ENCODE peak calls at places on chromosomes 7 and 10, in ten cellular contexts. Z, Q, Y, R, H, U, L, A, J and E are unnamed samples.

GRCh38 chr10:89481662-89482061 is 53.7 kb downstream of the SLC16A12 start:
- DNase-seq in Z (no peak), Q (no peak), Y (no peak), R (no peak), H (no peak), U (no peak), L (no peak), A (peak; percentile 97), J (no peak), E (peak; percentile 76)

GRCh38 chr10:16816830-16817124 is 447 bp downstream of the RSU1 start:
- DNase-seq in Z (no peak), Q (no peak), Y (no peak), R (no peak), H (no peak), U (no peak), L (no peak), A (no peak), J (no peak), E (no peak)

GRCh38 chr7:131581241-131582157 is 25.1 kb upstream of the PODXL start:
- DNase-seq in Z (no peak), Q (no peak), Y (no peak), R (no peak), H (no peak), U (no peak), L (no peak), A (peak; percentile 10), J (peak; percentile 84), E (no peak)

GRCh38 chr10:114575417-114576131 is 82.5 kb downstream of the ABLIM1 start:
- DNase-seq in Z (peak; percentile 71), Q (no peak), Y (no peak), R (no peak), H (no peak), U (no peak), L (no peak), A (no peak), J (peak; percentile 31), E (no peak)

GRCh38 chr10:36534471-36535002 is 590.9 kb upstream of the ANKRD30A start:
- DNase-seq in Z (no peak), Q (no peak), Y (no peak), R (no peak), H (no peak), U (peak; percentile 38), L (peak; percentile 5), A (peak; percentile 62), J (no peak), E (peak; percentile 84)

GRCh38 chr10:72502581-72502980 is 123.3 kb downstream of the MICU1 start:
- DNase-seq in Z (no peak), Q (no peak), Y (no peak), R (no peak), H (no peak), U (no peak), L (no peak), A (no peak), J (no peak), E (no peak)

GRCh38 chr7:157527686-157528085 is 190.9 kb downstream of the DNAJB6 start:
- DNase-seq in Z (peak; percentile 36), Q (no peak), Y (no peak), R (no peak), H (no peak), U (no peak), L (no peak), A (no peak), J (no peak), E (no peak)

GRCh38 chr10:71661060-71661622 is 58.4 kb downstream of the C10orf105 start:
- DNase-seq in Z (no peak), Q (no peak), Y (no peak), R (no peak), H (no peak), U (no peak), L (no peak), A (no peak), J (no peak), E (no peak)

GRCh38 chr7:46226860-46227259 is 305.8 kb upstream of the IGFBP3 start:
- DNase-seq in Z (no peak), Q (no peak), Y (no peak), R (no peak), H (no peak), U (no peak), L (no peak), A (no peak), J (no peak), E (no peak)